ENCODE peak calls at places on chromosomes 3 and 15, in seven cellular contexts. One of them, this sample, is unnamed.
A peak's percentile ranks its signal among the peaks of the same experiment; 100 is the strongest.

GRCh38 chr15:62828364-62828763 is 214.2 kb upstream of the TPM1 start:
- DNase-seq in NCI-H524: peak; percentile 38
- DNase-seq in endothelial cell: no peak
- DNase-seq in WTC11: no peak
- DNase-seq in GM03348: no peak
- DNase-seq in stimulated activated CD4-positive, alpha-beta T cell treated with anti-CD3 and anti-CD28 coated beads, Interleukin-1b, Interleukin-23, amount 100 ng/mL, for 24 hours: no peak
- DNase-seq in stimulated activated CD8-positive, alpha-beta memory T cell treated with anti-CD3 and anti-CD28 coated beads, Interleukin-15, amount 100 ng/mL, for 24 hours: no peak
- DNase-seq in this sample: no peak

GRCh38 chr15:29534378-29534777 is 264.8 kb upstream of the NSMCE3 start:
- DNase-seq in NCI-H524: no peak
- DNase-seq in endothelial cell: no peak
- DNase-seq in WTC11: no peak
- DNase-seq in GM03348: no peak
- DNase-seq in stimulated activated CD4-positive, alpha-beta T cell treated with anti-CD3 and anti-CD28 coated beads, Interleukin-1b, Interleukin-23, amount 100 ng/mL, for 24 hours: no peak
- DNase-seq in stimulated activated CD8-positive, alpha-beta memory T cell treated with anti-CD3 and anti-CD28 coated beads, Interleukin-15, amount 100 ng/mL, for 24 hours: no peak
- DNase-seq in this sample: no peak

GRCh38 chr3:117045143-117045542 is 335.6 kb downstream of the TUSC7 start:
- DNase-seq in NCI-H524: no peak
- DNase-seq in endothelial cell: no peak
- DNase-seq in WTC11: peak; percentile 67
- DNase-seq in GM03348: no peak
- DNase-seq in stimulated activated CD4-positive, alpha-beta T cell treated with anti-CD3 and anti-CD28 coated beads, Interleukin-1b, Interleukin-23, amount 100 ng/mL, for 24 hours: no peak
- DNase-seq in stimulated activated CD8-positive, alpha-beta memory T cell treated with anti-CD3 and anti-CD28 coated beads, Interleukin-15, amount 100 ng/mL, for 24 hours: no peak
- DNase-seq in this sample: peak; percentile 62

GRCh38 chr3:51434110-51434509 is 43.0 kb downstream of the RBM15B start:
- DNase-seq in NCI-H524: no peak
- DNase-seq in endothelial cell: no peak
- DNase-seq in WTC11: no peak
- DNase-seq in GM03348: no peak
- DNase-seq in stimulated activated CD4-positive, alpha-beta T cell treated with anti-CD3 and anti-CD28 coated beads, Interleukin-1b, Interleukin-23, amount 100 ng/mL, for 24 hours: no peak
- DNase-seq in stimulated activated CD8-positive, alpha-beta memory T cell treated with anti-CD3 and anti-CD28 coated beads, Interleukin-15, amount 100 ng/mL, for 24 hours: no peak
- DNase-seq in this sample: no peak

GRCh38 chr15:68795298-68795848 is 25.3 kb downstream of the ANP32A start:
- DNase-seq in NCI-H524: no peak
- DNase-seq in endothelial cell: peak; percentile 65
- DNase-seq in WTC11: peak; percentile 91
- DNase-seq in GM03348: peak; percentile 87
- DNase-seq in stimulated activated CD4-positive, alpha-beta T cell treated with anti-CD3 and anti-CD28 coated beads, Interleukin-1b, Interleukin-23, amount 100 ng/mL, for 24 hours: no peak
- DNase-seq in stimulated activated CD8-positive, alpha-beta memory T cell treated with anti-CD3 and anti-CD28 coated beads, Interleukin-15, amount 100 ng/mL, for 24 hours: no peak
- DNase-seq in this sample: peak; percentile 82

GRCh38 chr15:80003171-80003570 is 32.2 kb upstream of the BCL2A1 start:
- DNase-seq in NCI-H524: no peak
- DNase-seq in endothelial cell: no peak
- DNase-seq in WTC11: no peak
- DNase-seq in GM03348: no peak
- DNase-seq in stimulated activated CD4-positive, alpha-beta T cell treated with anti-CD3 and anti-CD28 coated beads, Interleukin-1b, Interleukin-23, amount 100 ng/mL, for 24 hours: no peak
- DNase-seq in stimulated activated CD8-positive, alpha-beta memory T cell treated with anti-CD3 and anti-CD28 coated beads, Interleukin-15, amount 100 ng/mL, for 24 hours: no peak
- DNase-seq in this sample: no peak

GRCh38 chr15:78018968-78019644 is 58.4 kb downstream of the TBC1D2B start:
- DNase-seq in NCI-H524: no peak
- DNase-seq in endothelial cell: no peak
- DNase-seq in WTC11: no peak
- DNase-seq in GM03348: no peak
- DNase-seq in stimulated activated CD4-positive, alpha-beta T cell treated with anti-CD3 and anti-CD28 coated beads, Interleukin-1b, Interleukin-23, amount 100 ng/mL, for 24 hours: no peak
- DNase-seq in stimulated activated CD8-positive, alpha-beta memory T cell treated with anti-CD3 and anti-CD28 coated beads, Interleukin-15, amount 100 ng/mL, for 24 hours: no peak
- DNase-seq in this sample: no peak

GRCh38 chr3:135503429-135504083 is 462.0 kb upstream of the PPP2R3A start:
- DNase-seq in NCI-H524: peak; percentile 86
- DNase-seq in endothelial cell: peak; percentile 92
- DNase-seq in WTC11: peak; percentile 92
- DNase-seq in GM03348: peak; percentile 87
- DNase-seq in stimulated activated CD4-positive, alpha-beta T cell treated with anti-CD3 and anti-CD28 coated beads, Interleukin-1b, Interleukin-23, amount 100 ng/mL, for 24 hours: peak; percentile 5
- DNase-seq in stimulated activated CD8-positive, alpha-beta memory T cell treated with anti-CD3 and anti-CD28 coated beads, Interleukin-15, amount 100 ng/mL, for 24 hours: no peak
- DNase-seq in this sample: peak; percentile 75

GRCh38 chr3:169772530-169772950 is 656 bp upstream of the MYNN start:
- DNase-seq in NCI-H524: peak; percentile 95
- DNase-seq in endothelial cell: peak; percentile 50
- DNase-seq in WTC11: peak; percentile 63
- DNase-seq in GM03348: peak; percentile 71
- DNase-seq in stimulated activated CD4-positive, alpha-beta T cell treated with anti-CD3 and anti-CD28 coated beads, Interleukin-1b, Interleukin-23, amount 100 ng/mL, for 24 hours: peak; percentile 53
- DNase-seq in stimulated activated CD8-positive, alpha-beta memory T cell treated with anti-CD3 and anti-CD28 coated beads, Interleukin-15, amount 100 ng/mL, for 24 hours: no peak
- DNase-seq in this sample: no peak

GRCh38 chr3:136982520-136983138 is 24.8 kb downstream of the IL20RB start:
- DNase-seq in NCI-H524: no peak
- DNase-seq in endothelial cell: no peak
- DNase-seq in WTC11: no peak
- DNase-seq in GM03348: no peak
- DNase-seq in stimulated activated CD4-positive, alpha-beta T cell treated with anti-CD3 and anti-CD28 coated beads, Interleukin-1b, Interleukin-23, amount 100 ng/mL, for 24 hours: no peak
- DNase-seq in stimulated activated CD8-positive, alpha-beta memory T cell treated with anti-CD3 and anti-CD28 coated beads, Interleukin-15, amount 100 ng/mL, for 24 hours: no peak
- DNase-seq in this sample: no peak

GRCh38 chr3:112654492-112654891 is 13.5 kb upstream of the CCDC80 start:
- DNase-seq in NCI-H524: no peak
- DNase-seq in endothelial cell: no peak
- DNase-seq in WTC11: no peak
- DNase-seq in GM03348: no peak
- DNase-seq in stimulated activated CD4-positive, alpha-beta T cell treated with anti-CD3 and anti-CD28 coated beads, Interleukin-1b, Interleukin-23, amount 100 ng/mL, for 24 hours: no peak
- DNase-seq in stimulated activated CD8-positive, alpha-beta memory T cell treated with anti-CD3 and anti-CD28 coated beads, Interleukin-15, amount 100 ng/mL, for 24 hours: no peak
- DNase-seq in this sample: no peak

GRCh38 chr3:27680517-27681246 is 41.4 kb downstream of the EOMES start:
- DNase-seq in NCI-H524: no peak
- DNase-seq in endothelial cell: peak; percentile 11
- DNase-seq in WTC11: peak; percentile 17
- DNase-seq in GM03348: no peak
- DNase-seq in stimulated activated CD4-positive, alpha-beta T cell treated with anti-CD3 and anti-CD28 coated beads, Interleukin-1b, Interleukin-23, amount 100 ng/mL, for 24 hours: no peak
- DNase-seq in stimulated activated CD8-positive, alpha-beta memory T cell treated with anti-CD3 and anti-CD28 coated beads, Interleukin-15, amount 100 ng/mL, for 24 hours: no peak
- DNase-seq in this sample: peak; percentile 58

GRCh38 chr15:59555696-59556095 is 55.9 kb upstream of the GCNT3 start:
- DNase-seq in NCI-H524: no peak
- DNase-seq in endothelial cell: no peak
- DNase-seq in WTC11: no peak
- DNase-seq in GM03348: no peak
- DNase-seq in stimulated activated CD4-positive, alpha-beta T cell treated with anti-CD3 and anti-CD28 coated beads, Interleukin-1b, Interleukin-23, amount 100 ng/mL, for 24 hours: no peak
- DNase-seq in stimulated activated CD8-positive, alpha-beta memory T cell treated with anti-CD3 and anti-CD28 coated beads, Interleukin-15, amount 100 ng/mL, for 24 hours: no peak
- DNase-seq in this sample: no peak

GRCh38 chr15:33101036-33101435 is 93.5 kb downstream of the FMN1 start:
- DNase-seq in NCI-H524: no peak
- DNase-seq in endothelial cell: no peak
- DNase-seq in WTC11: no peak
- DNase-seq in GM03348: no peak
- DNase-seq in stimulated activated CD4-positive, alpha-beta T cell treated with anti-CD3 and anti-CD28 coated beads, Interleukin-1b, Interleukin-23, amount 100 ng/mL, for 24 hours: no peak
- DNase-seq in stimulated activated CD8-positive, alpha-beta memory T cell treated with anti-CD3 and anti-CD28 coated beads, Interleukin-15, amount 100 ng/mL, for 24 hours: no peak
- DNase-seq in this sample: no peak

GRCh38 chr3:193145248-193145647 is 95.8 kb upstream of the PLAAT1 start:
- DNase-seq in NCI-H524: no peak
- DNase-seq in endothelial cell: no peak
- DNase-seq in WTC11: no peak
- DNase-seq in GM03348: no peak
- DNase-seq in stimulated activated CD4-positive, alpha-beta T cell treated with anti-CD3 and anti-CD28 coated beads, Interleukin-1b, Interleukin-23, amount 100 ng/mL, for 24 hours: no peak
- DNase-seq in stimulated activated CD8-positive, alpha-beta memory T cell treated with anti-CD3 and anti-CD28 coated beads, Interleukin-15, amount 100 ng/mL, for 24 hours: no peak
- DNase-seq in this sample: no peak

GRCh38 chr3:46065294-46065705 is 38.0 kb upstream of the XCR1 start:
- DNase-seq in NCI-H524: peak; percentile 89
- DNase-seq in endothelial cell: no peak
- DNase-seq in WTC11: no peak
- DNase-seq in GM03348: no peak
- DNase-seq in stimulated activated CD4-positive, alpha-beta T cell treated with anti-CD3 and anti-CD28 coated beads, Interleukin-1b, Interleukin-23, amount 100 ng/mL, for 24 hours: peak; percentile 70
- DNase-seq in stimulated activated CD8-positive, alpha-beta memory T cell treated with anti-CD3 and anti-CD28 coated beads, Interleukin-15, amount 100 ng/mL, for 24 hours: no peak
- DNase-seq in this sample: no peak

GRCh38 chr15:22945071-22945470 is 35.1 kb downstream of the CYFIP1 start:
- DNase-seq in NCI-H524: no peak
- DNase-seq in endothelial cell: no peak
- DNase-seq in WTC11: no peak
- DNase-seq in GM03348: no peak
- DNase-seq in stimulated activated CD4-positive, alpha-beta T cell treated with anti-CD3 and anti-CD28 coated beads, Interleukin-1b, Interleukin-23, amount 100 ng/mL, for 24 hours: no peak
- DNase-seq in stimulated activated CD8-positive, alpha-beta memory T cell treated with anti-CD3 and anti-CD28 coated beads, Interleukin-15, amount 100 ng/mL, for 24 hours: no peak
- DNase-seq in this sample: no peak

GRCh38 chr15:58669108-58669507 is 80.4 kb downstream of the ADAM10 start:
- DNase-seq in NCI-H524: no peak
- DNase-seq in endothelial cell: no peak
- DNase-seq in WTC11: no peak
- DNase-seq in GM03348: no peak
- DNase-seq in stimulated activated CD4-positive, alpha-beta T cell treated with anti-CD3 and anti-CD28 coated beads, Interleukin-1b, Interleukin-23, amount 100 ng/mL, for 24 hours: no peak
- DNase-seq in stimulated activated CD8-positive, alpha-beta memory T cell treated with anti-CD3 and anti-CD28 coated beads, Interleukin-15, amount 100 ng/mL, for 24 hours: no peak
- DNase-seq in this sample: no peak

GRCh38 chr3:184176377-184177330 is 2.0 kb downstream of the AP2M1 start:
- DNase-seq in NCI-H524: no peak
- DNase-seq in endothelial cell: peak; percentile 71
- DNase-seq in WTC11: peak; percentile 92
- DNase-seq in GM03348: peak; percentile 90
- DNase-seq in stimulated activated CD4-positive, alpha-beta T cell treated with anti-CD3 and anti-CD28 coated beads, Interleukin-1b, Interleukin-23, amount 100 ng/mL, for 24 hours: no peak
- DNase-seq in stimulated activated CD8-positive, alpha-beta memory T cell treated with anti-CD3 and anti-CD28 coated beads, Interleukin-15, amount 100 ng/mL, for 24 hours: no peak
- DNase-seq in this sample: peak; percentile 88

GRCh38 chr3:161273589-161274218 is 52.6 kb downstream of the NMD3 start:
- DNase-seq in NCI-H524: peak; percentile 37
- DNase-seq in endothelial cell: peak; percentile 24
- DNase-seq in WTC11: no peak
- DNase-seq in GM03348: peak; percentile 22
- DNase-seq in stimulated activated CD4-positive, alpha-beta T cell treated with anti-CD3 and anti-CD28 coated beads, Interleukin-1b, Interleukin-23, amount 100 ng/mL, for 24 hours: no peak
- DNase-seq in stimulated activated CD8-positive, alpha-beta memory T cell treated with anti-CD3 and anti-CD28 coated beads, Interleukin-15, amount 100 ng/mL, for 24 hours: no peak
- DNase-seq in this sample: no peak

GRCh38 chr3:113952921-113953320 is 5.1 kb downstream of the ZDHHC23 start:
- DNase-seq in NCI-H524: no peak
- DNase-seq in endothelial cell: no peak
- DNase-seq in WTC11: no peak
- DNase-seq in GM03348: peak; percentile 37
- DNase-seq in stimulated activated CD4-positive, alpha-beta T cell treated with anti-CD3 and anti-CD28 coated beads, Interleukin-1b, Interleukin-23, amount 100 ng/mL, for 24 hours: no peak
- DNase-seq in stimulated activated CD8-positive, alpha-beta memory T cell treated with anti-CD3 and anti-CD28 coated beads, Interleukin-15, amount 100 ng/mL, for 24 hours: no peak
- DNase-seq in this sample: no peak

GRCh38 chr15:97745481-97746071 is 214.9 kb upstream of the ARRDC4 start:
- DNase-seq in NCI-H524: peak; percentile 74
- DNase-seq in endothelial cell: peak; percentile 66
- DNase-seq in WTC11: peak; percentile 62
- DNase-seq in GM03348: no peak
- DNase-seq in stimulated activated CD4-positive, alpha-beta T cell treated with anti-CD3 and anti-CD28 coated beads, Interleukin-1b, Interleukin-23, amount 100 ng/mL, for 24 hours: no peak
- DNase-seq in stimulated activated CD8-positive, alpha-beta memory T cell treated with anti-CD3 and anti-CD28 coated beads, Interleukin-15, amount 100 ng/mL, for 24 hours: no peak
- DNase-seq in this sample: no peak

GRCh38 chr3:147002721-147003120 is 397.6 kb upstream of the PLSCR5 start:
- DNase-seq in NCI-H524: no peak
- DNase-seq in endothelial cell: no peak
- DNase-seq in WTC11: no peak
- DNase-seq in GM03348: peak; percentile 9
- DNase-seq in stimulated activated CD4-positive, alpha-beta T cell treated with anti-CD3 and anti-CD28 coated beads, Interleukin-1b, Interleukin-23, amount 100 ng/mL, for 24 hours: no peak
- DNase-seq in stimulated activated CD8-positive, alpha-beta memory T cell treated with anti-CD3 and anti-CD28 coated beads, Interleukin-15, amount 100 ng/mL, for 24 hours: no peak
- DNase-seq in this sample: no peak

GRCh38 chr15:29812384-29812694 is 9.9 kb downstream of the TJP1 start:
- DNase-seq in NCI-H524: no peak
- DNase-seq in endothelial cell: no peak
- DNase-seq in WTC11: no peak
- DNase-seq in GM03348: peak; percentile 24
- DNase-seq in stimulated activated CD4-positive, alpha-beta T cell treated with anti-CD3 and anti-CD28 coated beads, Interleukin-1b, Interleukin-23, amount 100 ng/mL, for 24 hours: no peak
- DNase-seq in stimulated activated CD8-positive, alpha-beta memory T cell treated with anti-CD3 and anti-CD28 coated beads, Interleukin-15, amount 100 ng/mL, for 24 hours: no peak
- DNase-seq in this sample: no peak

GRCh38 chr3:168455814-168456213 is 360.1 kb upstream of the GOLIM4 start:
- DNase-seq in NCI-H524: no peak
- DNase-seq in endothelial cell: no peak
- DNase-seq in WTC11: no peak
- DNase-seq in GM03348: no peak
- DNase-seq in stimulated activated CD4-positive, alpha-beta T cell treated with anti-CD3 and anti-CD28 coated beads, Interleukin-1b, Interleukin-23, amount 100 ng/mL, for 24 hours: no peak
- DNase-seq in stimulated activated CD8-positive, alpha-beta memory T cell treated with anti-CD3 and anti-CD28 coated beads, Interleukin-15, amount 100 ng/mL, for 24 hours: no peak
- DNase-seq in this sample: no peak

GRCh38 chr3:192130534-192131132 is 596.7 kb downstream of the FGF12 start:
- DNase-seq in NCI-H524: peak; percentile 60
- DNase-seq in endothelial cell: peak; percentile 57
- DNase-seq in WTC11: peak; percentile 59
- DNase-seq in GM03348: peak; percentile 19
- DNase-seq in stimulated activated CD4-positive, alpha-beta T cell treated with anti-CD3 and anti-CD28 coated beads, Interleukin-1b, Interleukin-23, amount 100 ng/mL, for 24 hours: no peak
- DNase-seq in stimulated activated CD8-positive, alpha-beta memory T cell treated with anti-CD3 and anti-CD28 coated beads, Interleukin-15, amount 100 ng/mL, for 24 hours: no peak
- DNase-seq in this sample: peak; percentile 5

GRCh38 chr3:101873619-101874018 is 24.3 kb downstream of the NFKBIZ start:
- DNase-seq in NCI-H524: no peak
- DNase-seq in endothelial cell: no peak
- DNase-seq in WTC11: no peak
- DNase-seq in GM03348: no peak
- DNase-seq in stimulated activated CD4-positive, alpha-beta T cell treated with anti-CD3 and anti-CD28 coated beads, Interleukin-1b, Interleukin-23, amount 100 ng/mL, for 24 hours: no peak
- DNase-seq in stimulated activated CD8-positive, alpha-beta memory T cell treated with anti-CD3 and anti-CD28 coated beads, Interleukin-15, amount 100 ng/mL, for 24 hours: no peak
- DNase-seq in this sample: no peak